ENCODE peak calls at places on chromosomes 13 and 19, in four cellular contexts. F is HCT116, X is H1, S is GM12878. L is an unnamed sample.

GRCh38 chr13:106326751-106327150 is 208.7 kb downstream of the EFNB2 start:
- DNase-seq in F (no peak), X (no peak), S (no peak), L (no peak)

GRCh38 chr13:97884707-97885468 is 68.6 kb upstream of the IPO5 start:
- DNase-seq in F (no peak), X (no peak), S (no peak), L (no peak)

GRCh38 chr13:94400874-94401273 is 78.6 kb downstream of the DCT start:
- DNase-seq in F (no peak), X (no peak), S (no peak), L (no peak)

GRCh38 chr13:35826626-35827254 is 304.4 kb downstream of the DCLK1 start:
- DNase-seq in F (peak), X (peak), S (no peak), L (no peak)

GRCh38 chr19:57905258-57905657 is 11.1 kb downstream of the ZNF417 start:
- DNase-seq in F (no peak), X (no peak), S (no peak), L (no peak)

GRCh38 chr13:99756281-99756680 is 215.3 kb downstream of the ZIC5 start:
- DNase-seq in F (no peak), X (peak), S (no peak), L (no peak)

GRCh38 chr13:96417956-96418355 is 328.0 kb downstream of the HS6ST3 start:
- DNase-seq in F (no peak), X (no peak), S (no peak), L (no peak)

GRCh38 chr13:44865722-44866484 is 123.4 kb downstream of the NUFIP1 start:
- DNase-seq in F (no peak), X (no peak), S (no peak), L (no peak)

GRCh38 chr13:32824671-32825070 is 191.6 kb upstream of the KL start:
- DNase-seq in F (peak), X (no peak), S (no peak), L (peak)

GRCh38 chr19:10551698-10552301 is 8.1 kb downstream of the ATG4D start:
- DNase-seq in F (peak), X (no peak), S (no peak), L (no peak)

GRCh38 chr19:5074418-5074817 is 105.5 kb downstream of the KDM4B start:
- DNase-seq in F (no peak), X (no peak), S (no peak), L (no peak)

GRCh38 chr19:55116232-55117062 is 990 bp downstream of the PPP1R12C start:
- DNase-seq in F (no peak), X (peak), S (no peak), L (no peak)

GRCh38 chr13:28552288-28552687 is 57.4 kb upstream of the FLT1 start:
- DNase-seq in F (no peak), X (no peak), S (no peak), L (no peak)

GRCh38 chr13:42865703-42866102 is 84.3 kb downstream of the FAM216B start:
- DNase-seq in F (no peak), X (no peak), S (no peak), L (no peak)

GRCh38 chr19:14435320-14436050 is 2.4 kb downstream of the PKN1 start:
- DNase-seq in F (no peak), X (no peak), S (no peak), L (no peak)

GRCh38 chr19:14433454-14434156 is 499 bp downstream of the PKN1 start:
- DNase-seq in F (no peak), X (peak), S (no peak), L (no peak)

GRCh38 chr19:14432817-14433453 is at the start of gene PKN1:
- DNase-seq in F (no peak), X (peak), S (no peak), L (no peak)

GRCh38 chr19:14434543-14435319 is 1.6 kb downstream of the PKN1 start:
- DNase-seq in F (no peak), X (no peak), S (no peak), L (no peak)

GRCh38 chr19:14434157-14434501 is 1.0 kb downstream of the PKN1 start:
- DNase-seq in F (no peak), X (no peak), S (no peak), L (no peak)
- H3K4me3 ChIP-seq in F (peak), X (peak), S (peak), L (peak)

GRCh38 chr19:15035795-15036311 is 13.4 kb upstream of the CASP14 start:
- DNase-seq in F (no peak), X (no peak), S (no peak), L (no peak)

GRCh38 chr19:15042003-15042402 is 7.3 kb upstream of the CASP14 start:
- DNase-seq in F (no peak), X (no peak), S (no peak), L (no peak)

DNA sequence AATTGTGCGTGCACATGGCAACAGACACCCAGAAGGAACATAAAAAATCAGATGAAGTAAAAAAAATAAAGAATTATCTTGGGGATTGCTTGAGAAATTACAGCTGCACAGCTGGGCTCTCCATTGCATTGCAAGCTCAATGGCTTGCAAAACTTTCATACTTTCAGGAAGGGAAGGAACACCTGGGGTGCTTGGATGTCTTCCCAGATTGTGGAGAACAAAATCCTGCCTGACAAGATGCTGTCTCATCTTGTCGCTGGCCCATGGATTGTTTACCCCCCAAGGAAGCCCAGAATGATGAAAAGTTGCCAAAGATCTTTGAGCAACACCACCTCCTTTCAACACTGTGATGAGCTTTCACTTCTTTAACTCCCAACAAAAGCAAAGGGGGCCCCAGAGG is 11.0 kb upstream of the CASP14 start:
- DNase-seq in F (no peak), X (no peak), S (no peak), L (no peak)
- TF ChIP-seq SIN3A in F (no peak), X (no peak), S (no peak), L (no peak)

GRCh38 chr13:27271572-27272096 is 1.0 kb downstream of the RASL11A start:
- DNase-seq in F (no peak), X (no peak), S (no peak), L (no peak)
- H3K4me3 ChIP-seq in F (peak), X (peak), S (peak), L (peak)

DNA sequence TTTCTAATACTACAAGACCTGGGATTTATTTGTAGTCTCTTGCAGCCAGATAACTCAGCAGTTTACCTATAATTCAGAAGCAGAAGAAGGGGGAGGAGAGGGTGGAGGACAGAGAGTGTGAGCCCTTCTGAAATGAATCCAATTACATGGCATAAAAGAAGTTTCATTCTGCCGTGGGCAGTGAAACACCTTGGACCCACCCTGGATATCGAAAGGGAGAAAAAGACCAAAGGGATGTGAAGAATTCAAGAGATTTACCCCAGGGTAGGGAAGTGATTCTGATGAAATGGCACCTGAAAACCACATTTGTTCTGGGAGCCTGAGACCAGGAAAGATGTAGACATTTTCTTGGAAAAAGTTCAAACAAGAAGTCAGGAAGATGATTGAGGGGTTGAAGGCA is 140.9 kb downstream of the NDFIP2 start:
- DNase-seq in F (no peak), X (no peak), S (no peak), L (no peak)
- TF ChIP-seq SIN3A in F (no peak), X (no peak), S (no peak), L (no peak)

DNA sequence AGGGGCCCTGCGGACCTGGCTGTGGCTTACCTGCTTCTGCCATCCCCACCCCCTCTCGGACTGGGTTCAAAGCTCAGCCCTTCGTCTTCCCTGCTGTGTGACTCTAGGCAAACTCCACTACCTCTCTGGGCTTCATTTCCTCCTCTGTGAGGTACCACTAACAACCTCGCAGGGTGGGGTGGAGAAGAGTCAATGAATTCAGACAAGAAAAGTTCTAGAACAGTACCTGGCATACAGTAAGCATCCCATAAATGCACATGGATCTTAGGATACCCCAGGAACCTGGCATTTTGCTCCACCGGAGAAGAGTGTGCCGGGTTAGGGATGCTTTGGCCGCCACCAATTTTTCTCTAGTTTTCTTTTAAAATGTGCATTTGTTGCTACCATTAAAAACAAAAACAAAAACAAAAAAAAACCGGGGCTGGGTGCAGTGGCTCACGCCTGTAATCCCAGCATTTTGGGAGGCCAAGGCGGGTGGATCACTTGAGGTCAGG is 3.4 kb downstream of the TLE5 start:
- DNase-seq in F (no peak), X (no peak), S (no peak), L (no peak)
- H3K4me3 ChIP-seq in F (no peak), X (no peak), S (no peak), L (no peak)

DNA sequence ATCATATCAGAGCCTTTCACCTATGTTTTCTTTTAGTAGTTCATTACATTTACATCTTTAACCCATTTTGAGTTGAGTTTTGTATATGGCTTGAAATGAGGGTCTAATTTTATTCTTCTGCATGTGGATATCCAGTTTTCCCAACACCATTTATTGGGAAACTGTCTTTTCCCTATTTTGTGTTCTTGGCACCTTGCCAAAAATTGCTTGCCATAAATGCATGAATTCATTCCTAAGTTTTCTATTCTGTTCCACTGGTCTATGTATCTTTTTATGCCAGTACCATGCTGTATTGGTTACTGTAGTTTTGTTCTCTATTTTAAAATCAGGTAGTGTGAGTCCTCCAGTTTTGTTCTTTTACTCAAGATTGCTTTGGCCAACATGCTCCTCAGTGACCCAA is 144.0 kb upstream of the OBI1 start:
- DNase-seq in F (no peak), X (no peak), S (no peak), L (no peak)
- TF ChIP-seq SIN3A in F (no peak), X (no peak), S (no peak), L (no peak)

DNA sequence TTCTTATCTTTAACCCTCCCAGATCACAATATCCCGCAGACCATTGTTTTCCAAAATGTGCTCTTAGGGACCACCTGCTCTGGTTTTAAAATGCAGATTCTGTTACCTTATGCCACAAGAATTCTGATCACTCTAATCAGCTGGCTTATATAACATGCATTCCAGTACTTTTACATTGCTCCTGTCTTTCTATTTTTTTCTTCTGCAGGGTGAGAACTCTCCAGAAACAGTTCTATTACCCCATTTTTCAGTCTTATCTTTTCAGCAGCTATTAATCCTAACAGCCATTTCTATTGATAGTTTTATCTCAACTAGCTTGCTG is 2.8 kb downstream of the ITM2B start:
- DNase-seq in F (no peak), X (no peak), S (no peak), L (no peak)
- H3K4me3 ChIP-seq in F (no peak), X (peak), S (no peak), L (no peak)

GRCh38 chr19:6790194-6791128 is 18.0 kb downstream of the VAV1 start:
- DNase-seq in F (no peak), X (no peak), S (no peak), L (no peak)
- TF ChIP-seq SIN3A in F (no peak), X (no peak), S (no peak), L (no peak)

DNA sequence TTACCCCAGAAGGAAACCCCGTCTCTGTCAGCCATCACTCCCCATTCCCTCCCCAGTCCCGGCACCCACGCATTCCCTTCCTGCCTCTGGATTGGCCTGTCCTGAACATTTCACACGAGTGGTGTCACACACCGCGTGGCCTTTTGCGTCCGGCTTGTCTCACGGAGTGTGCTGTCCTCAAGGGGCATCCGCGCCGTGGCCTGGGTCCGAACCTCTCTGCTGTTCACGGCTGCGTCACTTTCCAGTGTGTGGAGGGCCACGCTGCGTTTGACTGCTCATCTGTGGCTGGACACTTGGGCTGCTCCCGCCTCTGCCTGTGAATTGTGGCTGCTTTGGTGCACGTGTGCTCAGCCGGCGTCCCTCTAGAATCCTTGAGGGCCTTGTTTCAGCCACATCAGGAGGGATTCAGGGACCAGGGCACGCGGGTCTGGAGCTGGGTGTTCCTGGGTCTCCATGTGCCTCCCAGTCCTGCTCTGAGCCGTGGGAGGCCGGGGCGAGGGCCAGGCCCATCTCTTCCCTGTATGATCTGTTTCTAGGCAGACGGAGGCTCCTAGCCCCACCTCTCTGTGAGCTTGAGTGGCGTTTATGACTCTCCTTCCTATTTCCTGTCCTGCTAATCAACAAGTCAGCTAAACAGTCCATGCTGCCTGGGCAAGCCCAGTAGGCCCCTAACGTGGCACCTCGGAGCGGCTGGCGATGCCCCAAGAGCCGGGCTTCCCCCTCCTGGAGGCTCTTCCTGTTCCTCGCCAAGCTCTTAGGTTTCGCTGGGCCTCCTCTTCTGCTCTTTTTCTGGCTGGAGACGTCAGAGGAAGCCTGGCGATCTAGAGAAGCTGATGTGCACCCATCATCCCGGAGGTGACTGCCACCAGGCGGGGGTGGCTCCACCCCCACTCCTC is 8.1 kb downstream of the STK11 start:
- DNase-seq in F (no peak), X (no peak), S (peak), L (no peak)
- H3K4me3 ChIP-seq in F (no peak), X (no peak), S (peak), L (no peak)

L was measured in Panc1.